ENCODE peak calls at places on chromosomes 6 and 20, in six cellular contexts. J is HS-27A, Z is ELR, S is Caco-2, H is cardiac muscle cell, W is NCI-H1436. M is an unnamed sample.

GRCh38 chr20:46544576-46544975 is 5.9 kb downstream of the OCSTAMP start:
- DNase-seq in H (peak), J (no peak), Z (no peak), W (no peak), S (no peak), M (no peak)

GRCh38 chr6:167581637-167582036 is 245.1 kb upstream of the AFDN start:
- DNase-seq in H (no peak), J (no peak), S (no peak), W (no peak), Z (no peak), M (no peak)

GRCh38 chr6:124011180-124011579 is 207.5 kb downstream of the NKAIN2 start:
- DNase-seq in W (no peak), Z (no peak), S (no peak), J (no peak), H (no peak), M (no peak)

GRCh38 chr6:94736231-94736630 is 841.1 kb upstream of the MANEA start:
- DNase-seq in Z (no peak), J (no peak), W (no peak), H (no peak), S (no peak), M (no peak)

GRCh38 chr6:99933129-99933528 is 60.9 kb downstream of the MCHR2 start:
- DNase-seq in J (peak), H (peak), Z (peak), W (no peak), S (no peak), M (no peak)

GRCh38 chr20:41169791-41170351 is 32.5 kb downstream of the PLCG1 start:
- DNase-seq in S (no peak), H (peak), W (no peak), Z (peak), J (no peak), M (no peak)

GRCh38 chr20:2234788-2235187 is 61.0 kb upstream of the TGM3 start:
- DNase-seq in W (no peak), J (no peak), Z (no peak), H (no peak), S (no peak), M (no peak)

GRCh38 chr20:57570145-57570850 is 9.4 kb downstream of the PCK1 start:
- DNase-seq in H (no peak), Z (no peak), W (peak), J (no peak), S (no peak), M (no peak)

GRCh38 chr6:43742931-43743632 is 26.9 kb upstream of the VEGFA start:
- DNase-seq in J (no peak), H (no peak), Z (no peak), W (no peak), S (no peak), M (no peak)

GRCh38 chr6:167492096-167492449 is 167.2 kb downstream of the TTLL2 start:
- DNase-seq in W (no peak), Z (no peak), J (no peak), H (peak), S (no peak), M (no peak)

GRCh38 chr6:13273202-13273930 is 55.0 kb downstream of the TBC1D7 start:
- DNase-seq in H (no peak), J (no peak), S (no peak), Z (no peak), W (no peak), M (no peak)

GRCh38 chr20:35013421-35014411 is 58.0 kb downstream of the MYH7B start:
- DNase-seq in Z (no peak), W (no peak), S (no peak), H (no peak), J (no peak), M (no peak)

M was measured in cerebellum.